ENCODE peak calls at places on chromosomes 5 and 9, in four cellular contexts. X is NCI-H774, J is cardiac septum, O is AG20443. V is an unnamed sample.

GRCh38 chr9:12884736-12885395 is 110.0 kb downstream of the LURAP1L start:
- DNase-seq in X (no peak), J (no peak), O (peak), V (peak)

GRCh38 chr5:122458278-122458872 is 146.3 kb downstream of the SNCAIP start:
- DNase-seq in X (no peak), J (no peak), O (peak), V (no peak)

GRCh38 chr5:137114529-137114928 is 384.6 kb downstream of the SPOCK1 start:
- DNase-seq in X (no peak), J (no peak), O (peak), V (peak)

GRCh38 chr5:126438871-126439270 is 15.7 kb downstream of the GRAMD2B start:
- DNase-seq in X (no peak), J (no peak), O (peak), V (no peak)

GRCh38 chr9:71518045-71518888 is 250.0 kb downstream of the CEMIP2 start:
- DNase-seq in X (no peak), J (no peak), O (no peak), V (no peak)

GRCh38 chr5:136053336-136054121 is 24.7 kb downstream of the TGFBI start:
- DNase-seq in X (no peak), J (peak), O (peak), V (peak)

GRCh38 chr9:68530618-68531017 is 10.1 kb downstream of the TMEM252 start:
- DNase-seq in X (peak), J (peak), O (no peak), V (no peak)

GRCh38 chr5:93076566-93076965 is 504.5 kb downstream of the NR2F1-AS1 start:
- DNase-seq in X (no peak), J (no peak), O (no peak), V (no peak)

GRCh38 chr9:133002147-133003070 is 23.9 kb downstream of the GFI1B start:
- DNase-seq in X (no peak), J (no peak), O (peak), V (no peak)

GRCh38 chr5:52989781-52990530 is 804 bp downstream of the ITGA2 start:
- DNase-seq in X (no peak), J (no peak), O (peak), V (no peak)

GRCh38 chr9:134039386-134040175 is 14.3 kb downstream of the BRD3OS start:
- DNase-seq in X (no peak), J (no peak), O (no peak), V (no peak)

V was measured in GM04504.